ENCODE peak calls at places on chromosomes 5 and 9, in eight cellular contexts. One of them, this sample, is unnamed.

GRCh38 chr9:7790022-7790818 is 9.4 kb downstream of the DMAC1 start:
- DNase-seq in glutamatergic neuron: no peak
- DNase-seq in astrocyte of the spinal cord: no peak
- DNase-seq in islet precursor cell: no peak
- DNase-seq in omental fat pad: no peak
- DNase-seq in PC-3: no peak
- DNase-seq in T-helper 1 cell: no peak
- DNase-seq in memory B cell: no peak
- DNase-seq in this sample: no peak

GRCh38 chr5:27377626-27378025 is 339.2 kb upstream of the CDH9 start:
- DNase-seq in omental fat pad: no peak
- DNase-seq in astrocyte of the spinal cord: no peak
- DNase-seq in T-helper 1 cell: no peak
- DNase-seq in islet precursor cell: peak
- DNase-seq in glutamatergic neuron: no peak
- DNase-seq in memory B cell: no peak
- DNase-seq in PC-3: no peak
- DNase-seq in this sample: no peak

GRCh38 chr5:141821430-141821925 is 56.7 kb downstream of the PCDH1 start:
- DNase-seq in PC-3: peak
- DNase-seq in glutamatergic neuron: no peak
- DNase-seq in omental fat pad: no peak
- DNase-seq in islet precursor cell: no peak
- DNase-seq in T-helper 1 cell: no peak
- DNase-seq in memory B cell: no peak
- DNase-seq in astrocyte of the spinal cord: peak
- DNase-seq in this sample: no peak

GRCh38 chr5:142800776-142801494 is 30.8 kb downstream of the ARHGAP26 start:
- DNase-seq in memory B cell: peak
- DNase-seq in PC-3: no peak
- DNase-seq in glutamatergic neuron: no peak
- DNase-seq in astrocyte of the spinal cord: no peak
- DNase-seq in islet precursor cell: no peak
- DNase-seq in omental fat pad: no peak
- DNase-seq in T-helper 1 cell: no peak
- DNase-seq in this sample: no peak

GRCh38 chr9:4413856-4414255 is 76.4 kb upstream of the SLC1A1 start:
- DNase-seq in astrocyte of the spinal cord: no peak
- DNase-seq in T-helper 1 cell: no peak
- DNase-seq in memory B cell: no peak
- DNase-seq in PC-3: no peak
- DNase-seq in glutamatergic neuron: no peak
- DNase-seq in omental fat pad: no peak
- DNase-seq in islet precursor cell: no peak
- DNase-seq in this sample: no peak

GRCh38 chr9:3468407-3469205 is 57.2 kb downstream of the RFX3 start:
- DNase-seq in glutamatergic neuron: no peak
- DNase-seq in islet precursor cell: no peak
- DNase-seq in astrocyte of the spinal cord: no peak
- DNase-seq in T-helper 1 cell: no peak
- DNase-seq in PC-3: no peak
- DNase-seq in memory B cell: no peak
- DNase-seq in omental fat pad: no peak
- DNase-seq in this sample: no peak

GRCh38 chr9:93184439-93185221 is 691 bp downstream of the WNK2 start:
- DNase-seq in islet precursor cell: no peak
- DNase-seq in memory B cell: no peak
- DNase-seq in omental fat pad: no peak
- DNase-seq in T-helper 1 cell: no peak
- DNase-seq in glutamatergic neuron: peak
- DNase-seq in PC-3: peak
- DNase-seq in astrocyte of the spinal cord: no peak
- DNase-seq in this sample: no peak

GRCh38 chr9:120610975-120611689 is 31.2 kb upstream of the CDK5RAP2 start:
- DNase-seq in memory B cell: no peak
- DNase-seq in T-helper 1 cell: no peak
- DNase-seq in glutamatergic neuron: no peak
- DNase-seq in PC-3: peak
- DNase-seq in omental fat pad: no peak
- DNase-seq in islet precursor cell: no peak
- DNase-seq in astrocyte of the spinal cord: no peak
- DNase-seq in this sample: no peak

GRCh38 chr5:158709279-158709678 is 390.4 kb downstream of the EBF1 start:
- DNase-seq in PC-3: no peak
- DNase-seq in astrocyte of the spinal cord: no peak
- DNase-seq in memory B cell: no peak
- DNase-seq in T-helper 1 cell: no peak
- DNase-seq in glutamatergic neuron: no peak
- DNase-seq in omental fat pad: no peak
- DNase-seq in islet precursor cell: no peak
- DNase-seq in this sample: no peak

GRCh38 chr5:119340597-119341218 is 15.1 kb upstream of the TNFAIP8 start:
- DNase-seq in T-helper 1 cell: no peak
- DNase-seq in islet precursor cell: peak
- DNase-seq in memory B cell: no peak
- DNase-seq in glutamatergic neuron: no peak
- DNase-seq in astrocyte of the spinal cord: no peak
- DNase-seq in PC-3: no peak
- DNase-seq in omental fat pad: no peak
- DNase-seq in this sample: no peak

GRCh38 chr5:40074801-40075200 is 604.9 kb upstream of the PTGER4 start:
- DNase-seq in islet precursor cell: no peak
- DNase-seq in T-helper 1 cell: no peak
- DNase-seq in PC-3: no peak
- DNase-seq in memory B cell: no peak
- DNase-seq in glutamatergic neuron: no peak
- DNase-seq in omental fat pad: no peak
- DNase-seq in astrocyte of the spinal cord: no peak
- DNase-seq in this sample: no peak

GRCh38 chr5:135153661-135154060 is 119.6 kb upstream of the PITX1 start:
- DNase-seq in islet precursor cell: no peak
- DNase-seq in memory B cell: no peak
- DNase-seq in T-helper 1 cell: no peak
- DNase-seq in PC-3: peak
- DNase-seq in astrocyte of the spinal cord: no peak
- DNase-seq in glutamatergic neuron: no peak
- DNase-seq in omental fat pad: no peak
- DNase-seq in this sample: peak

GRCh38 chr5:8749556-8749955 is 796.3 kb downstream of the SEMA5A start:
- DNase-seq in T-helper 1 cell: no peak
- DNase-seq in PC-3: no peak
- DNase-seq in glutamatergic neuron: no peak
- DNase-seq in islet precursor cell: no peak
- DNase-seq in astrocyte of the spinal cord: no peak
- DNase-seq in memory B cell: no peak
- DNase-seq in omental fat pad: no peak
- DNase-seq in this sample: no peak

GRCh38 chr9:113906411-113907110 is 30.5 kb downstream of the ZNF618 start:
- DNase-seq in PC-3: no peak
- DNase-seq in astrocyte of the spinal cord: peak
- DNase-seq in glutamatergic neuron: no peak
- DNase-seq in memory B cell: no peak
- DNase-seq in T-helper 1 cell: no peak
- DNase-seq in omental fat pad: no peak
- DNase-seq in islet precursor cell: no peak
- DNase-seq in this sample: no peak

GRCh38 chr5:76851713-76852369 is 2.0 kb downstream of the S100Z start:
- DNase-seq in islet precursor cell: no peak
- DNase-seq in omental fat pad: no peak
- DNase-seq in T-helper 1 cell: no peak
- DNase-seq in PC-3: no peak
- DNase-seq in memory B cell: no peak
- DNase-seq in astrocyte of the spinal cord: no peak
- DNase-seq in glutamatergic neuron: no peak
- DNase-seq in this sample: no peak

GRCh38 chr5:95520176-95520575 is 34.6 kb downstream of the SKIC3 start:
- DNase-seq in T-helper 1 cell: no peak
- DNase-seq in PC-3: no peak
- DNase-seq in omental fat pad: no peak
- DNase-seq in astrocyte of the spinal cord: no peak
- DNase-seq in memory B cell: no peak
- DNase-seq in glutamatergic neuron: no peak
- DNase-seq in islet precursor cell: no peak
- DNase-seq in this sample: no peak

GRCh38 chr5:126927424-126927823 is 102.9 kb downstream of the MARCHF3 start:
- DNase-seq in PC-3: no peak
- DNase-seq in islet precursor cell: no peak
- DNase-seq in astrocyte of the spinal cord: no peak
- DNase-seq in T-helper 1 cell: no peak
- DNase-seq in omental fat pad: no peak
- DNase-seq in memory B cell: no peak
- DNase-seq in glutamatergic neuron: peak
- DNase-seq in this sample: no peak

GRCh38 chr9:37949576-37949975 is 45.6 kb upstream of the SLC25A51 start:
- DNase-seq in T-helper 1 cell: no peak
- DNase-seq in memory B cell: no peak
- DNase-seq in PC-3: peak
- DNase-seq in astrocyte of the spinal cord: no peak
- DNase-seq in glutamatergic neuron: no peak
- DNase-seq in islet precursor cell: no peak
- DNase-seq in omental fat pad: no peak
- DNase-seq in this sample: peak

GRCh38 chr5:50623666-50624065 is 42.8 kb upstream of the PARP8 start:
- DNase-seq in memory B cell: no peak
- DNase-seq in PC-3: no peak
- DNase-seq in glutamatergic neuron: no peak
- DNase-seq in astrocyte of the spinal cord: no peak
- DNase-seq in omental fat pad: no peak
- DNase-seq in islet precursor cell: peak
- DNase-seq in T-helper 1 cell: no peak
- DNase-seq in this sample: no peak

GRCh38 chr5:127871448-127872153 is 168.4 kb downstream of the CCDC192 start:
- DNase-seq in astrocyte of the spinal cord: peak
- DNase-seq in islet precursor cell: no peak
- DNase-seq in memory B cell: no peak
- DNase-seq in PC-3: peak
- DNase-seq in omental fat pad: no peak
- DNase-seq in T-helper 1 cell: no peak
- DNase-seq in glutamatergic neuron: no peak
- DNase-seq in this sample: no peak

GRCh38 chr5:163914911-163915310 is 409.5 kb downstream of the MAT2B start:
- DNase-seq in glutamatergic neuron: peak
- DNase-seq in islet precursor cell: peak
- DNase-seq in memory B cell: peak
- DNase-seq in omental fat pad: no peak
- DNase-seq in astrocyte of the spinal cord: no peak
- DNase-seq in T-helper 1 cell: no peak
- DNase-seq in PC-3: no peak
- DNase-seq in this sample: no peak

GRCh38 chr9:35645736-35646582 is 4.8 kb downstream of the SIT1 start:
- DNase-seq in memory B cell: no peak
- DNase-seq in islet precursor cell: peak
- DNase-seq in astrocyte of the spinal cord: peak
- DNase-seq in omental fat pad: no peak
- DNase-seq in glutamatergic neuron: no peak
- DNase-seq in T-helper 1 cell: no peak
- DNase-seq in PC-3: peak
- DNase-seq in this sample: no peak

This sample was measured in SJSA1.